ENCODE peak calls at places on chromosomes 6 and 20, in ten cellular contexts. P is spleen, C is astrocyte of the spinal cord, G is psoas muscle, E is GM06990, J is endothelial cell of umbilical vein, S is uterus, D is DND-41, Z is thoracic aorta, Q is heart right ventricle. F is an unnamed sample.

GRCh38 chr20:2986466-2986865 is 57.0 kb upstream of the GNRH2 start:
- DNase-seq in P (no peak), J (no peak), E (no peak), G (peak; percentile 17), S (no peak), Z (no peak), D (no peak), C (no peak), Q (no peak), F (no peak)

GRCh38 chr6:18497006-18497405 is 109.9 kb downstream of the RNF144B start:
- DNase-seq in S (no peak), Q (no peak), C (no peak), P (no peak), J (peak; percentile 71), D (no peak), G (no peak), Z (no peak), E (no peak), F (no peak)

GRCh38 chr6:34746104-34746846 is 11.0 kb upstream of the SNRPC start:
- DNase-seq in D (no peak), J (no peak), Q (no peak), Z (no peak), G (no peak), E (no peak), P (no peak), S (no peak), C (no peak), F (no peak)

GRCh38 chr6:84762941-84763396 is 1.4 kb downstream of the TBX18 start:
- DNase-seq in G (peak; percentile 37), Z (no peak), P (no peak), S (no peak), C (no peak), E (no peak), J (peak; percentile 67), Q (peak; percentile 34), D (no peak), F (no peak)

GRCh38 chr6:12467706-12468670 is 177.8 kb downstream of the EDN1 start:
- DNase-seq in Q (no peak), Z (no peak), E (no peak), C (no peak), S (no peak), P (no peak), J (no peak), D (no peak), G (no peak), F (no peak)

GRCh38 chr6:116933488-116933887 is 56.4 kb downstream of the RFX6 start:
- DNase-seq in S (no peak), E (no peak), C (no peak), P (no peak), Z (no peak), D (no peak), G (no peak), J (no peak), Q (no peak), F (no peak)

GRCh38 chr6:104396077-104396476 is 463.6 kb downstream of the HACE1 start:
- DNase-seq in P (no peak), C (no peak), J (no peak), S (no peak), G (no peak), Q (no peak), D (no peak), E (no peak), Z (no peak), F (no peak)

GRCh38 chr6:108944707-108945685 is 96.8 kb downstream of the ARMC2 start:
- DNase-seq in Q (peak; percentile 53), E (no peak), S (peak; percentile 89), G (peak; percentile 53), D (no peak), Z (no peak), P (no peak), J (no peak), C (peak; percentile 92), F (no peak)

GRCh38 chr6:53979468-53980067 is 131.7 kb upstream of the MLIP start:
- DNase-seq in Q (no peak), Z (no peak), C (peak; percentile 62), P (no peak), E (no peak), S (no peak), G (no peak), J (peak; percentile 64), D (peak; percentile 24), F (peak; percentile 10)

GRCh38 chr6:136991614-136992013 is 53.2 kb downstream of the IL20RA start:
- DNase-seq in G (no peak), C (no peak), E (no peak), J (no peak), P (no peak), D (no peak), S (no peak), Q (no peak), Z (no peak), F (no peak)

GRCh38 chr6:134732761-134733160 is 217.1 kb downstream of the ALDH8A1 start:
- DNase-seq in D (no peak), S (no peak), G (no peak), Z (no peak), Q (no peak), P (no peak), C (no peak), J (no peak), E (no peak), F (no peak)

GRCh38 chr6:162934844-162935243 is 207.1 kb downstream of the PACRG start:
- DNase-seq in G (no peak), D (no peak), Q (no peak), J (no peak), S (no peak), P (no peak), E (no peak), Z (no peak), C (no peak), F (no peak)

GRCh38 chr6:162941128-162941527 is 213.4 kb downstream of the PACRG start:
- DNase-seq in J (no peak), E (no peak), Q (no peak), S (no peak), C (no peak), D (no peak), Z (no peak), G (no peak), P (no peak), F (no peak)

GRCh38 chr6:162943369-162943768 is 215.6 kb downstream of the PACRG start:
- DNase-seq in C (no peak), G (no peak), D (no peak), E (no peak), J (no peak), S (no peak), Z (no peak), Q (no peak), P (no peak), F (no peak)

GRCh38 chr6:162942860-162943259 is 215.1 kb downstream of the PACRG start:
- DNase-seq in E (no peak), Q (no peak), D (no peak), P (no peak), G (no peak), C (peak; percentile 96), S (no peak), Z (no peak), J (no peak), F (no peak)

DNA sequence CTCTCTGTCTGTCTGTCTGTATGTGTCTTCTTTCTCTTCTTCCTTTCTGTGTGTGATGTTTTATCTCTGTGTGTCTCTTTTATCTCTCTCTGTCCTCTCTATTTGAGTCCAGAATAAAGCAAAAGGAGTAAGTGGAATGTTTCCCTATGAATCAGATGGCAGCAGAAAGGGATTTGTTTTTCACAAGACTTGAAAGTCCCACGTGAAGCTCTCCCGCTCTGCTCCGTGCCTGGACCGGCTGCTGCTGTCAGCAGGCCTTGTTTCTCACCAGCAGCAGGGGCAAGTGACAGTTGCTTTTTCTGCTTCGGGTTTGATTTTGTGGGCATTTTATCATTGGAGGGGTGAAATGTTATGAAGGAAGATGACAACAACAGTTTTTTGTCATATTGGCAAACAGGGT is 212.7 kb downstream of the PACRG start:
- DNase-seq in J (no peak), P (no peak), E (no peak), Z (no peak), Q (no peak), D (no peak), C (peak; percentile 38), G (no peak), S (no peak), F (no peak)
- H3K4me3 ChIP-seq in J (no peak overlapping the region), P (no peak overlapping the region), E (no peak overlapping the region), Z (no peak overlapping the region), Q (no peak overlapping the region), D (no peak overlapping the region), C (no peak overlapping the region), G (no peak overlapping the region), S (no peak overlapping the region), F (no peak overlapping the region)

GRCh38 chr6:132919028-132919427 is 104.7 kb downstream of the RPS12 start:
- DNase-seq in P (no peak), C (no peak), J (peak; percentile 90), Z (no peak), D (no peak), E (no peak), Q (no peak), S (no peak), G (no peak), F (no peak)

GRCh38 chr6:132919476-132919875 is 105.1 kb downstream of the RPS12 start:
- DNase-seq in Z (no peak), C (peak; percentile 93), G (peak; percentile 69), D (no peak), E (no peak), S (peak; percentile 61), J (peak; percentile 72), Q (peak; percentile 60), P (no peak), F (peak; percentile 39)
- H3K4me3 ChIP-seq in Z (no peak overlapping the region), C (no peak overlapping the region), G (peak overlapping the region; percentile 23), D (no peak overlapping the region), E (no peak overlapping the region), S (no peak overlapping the region), J (no peak overlapping the region), Q (peak overlapping the region; percentile 8), P (no peak overlapping the region), F (no peak overlapping the region)

GRCh38 chr6:133198725-133199124 is 42.4 kb upstream of the EYA4 start:
- DNase-seq in J (no peak), E (no peak), Q (no peak), P (no peak), Z (no peak), D (no peak), S (no peak), C (no peak), G (no peak), F (no peak)
- H3K4me3 ChIP-seq in J (no peak overlapping the region), E (no peak overlapping the region), Q (no peak overlapping the region), P (no peak overlapping the region), Z (no peak overlapping the region), D (no peak overlapping the region), S (no peak overlapping the region), C (no peak overlapping the region), G (no peak overlapping the region), F (no peak overlapping the region)

DNA sequence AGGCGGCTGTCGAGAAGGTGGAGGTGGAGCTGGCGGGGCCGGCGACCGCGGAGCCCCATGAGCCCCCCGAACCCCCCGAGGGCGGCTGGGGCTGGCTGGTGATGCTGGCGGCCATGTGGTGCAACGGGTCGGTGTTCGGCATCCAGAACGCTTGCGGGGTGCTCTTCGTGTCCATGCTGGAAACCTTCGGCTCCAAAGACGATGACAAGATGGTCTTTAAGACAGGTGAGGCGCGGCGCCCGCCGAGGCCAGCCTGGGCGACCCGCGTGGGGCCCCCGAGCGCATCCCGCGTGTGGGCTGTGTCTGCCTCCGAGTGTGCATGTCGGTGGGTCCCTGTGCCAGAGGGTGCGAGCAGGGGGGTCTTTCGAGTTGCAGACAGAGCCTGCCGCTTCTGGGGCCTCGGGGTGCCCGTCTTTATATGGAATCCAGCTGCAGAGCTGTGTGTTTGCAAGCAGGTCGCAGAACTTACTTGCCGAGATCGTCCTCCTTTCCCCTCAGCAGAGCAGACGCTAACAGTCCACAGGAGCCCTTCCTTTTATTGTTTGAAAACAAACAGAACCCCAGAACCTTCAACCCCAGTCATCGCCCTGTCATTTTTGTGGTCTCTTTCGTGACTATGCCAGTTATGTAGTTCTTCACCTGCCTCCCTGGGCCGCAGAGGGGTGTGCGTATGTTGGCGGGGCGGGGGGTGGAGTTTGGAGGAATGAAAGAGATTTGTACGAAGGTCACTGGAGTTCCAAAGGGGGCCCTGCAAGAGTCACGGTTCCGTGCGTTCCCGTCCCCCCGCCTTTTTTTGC is 766 bp downstream of the SLC16A10 start:
- DNase-seq in C (no peak), S (no peak), Q (peak; percentile 9), G (no peak), D (peak; percentile 59), E (peak; percentile 59), Z (no peak), P (no peak), J (peak; percentile 9), F (no peak)
- H3K4me3 ChIP-seq in C (peak overlapping the region; percentile 42), S (peak overlapping the region; percentile 15), Q (peak overlapping the region; percentile 63), G (peak overlapping the region; percentile 92), D (peak overlapping the region; percentile 84), E (peak overlapping the region; percentile 69), Z (peak overlapping the region; percentile 72), P (peak overlapping the region; percentile 70), J (peak overlapping the region; percentile 19), F (peak overlapping the region; percentile 61)

F was measured in LNCaP clone FGC.